ENCODE peak calls at places on chromosomes 1 and 21, in seven cellular contexts. One of them, this sample, is unnamed.

GRCh38 chr21:14121719-14122118 is 89.0 kb downstream of the LIPI start:
- DNase-seq in IMR-90: no peak
- DNase-seq in mesendoderm: no peak
- DNase-seq in mesenchymal stem cell: no peak
- DNase-seq in neuronal stem cell: no peak
- DNase-seq in H1: no peak
- DNase-seq in trophoblast cell: no peak
- DNase-seq in this sample: no peak

GRCh38 chr1:67404212-67404620 is 26.0 kb downstream of the SERBP1 start:
- DNase-seq in IMR-90: peak; percentile 46
- DNase-seq in mesendoderm: no peak
- DNase-seq in mesenchymal stem cell: peak; percentile 39
- DNase-seq in neuronal stem cell: no peak
- DNase-seq in H1: no peak
- DNase-seq in trophoblast cell: no peak
- DNase-seq in this sample: no peak

GRCh38 chr21:39007985-39008384 is 175.3 kb downstream of the PSMG1 start:
- DNase-seq in IMR-90: no peak
- DNase-seq in mesendoderm: no peak
- DNase-seq in mesenchymal stem cell: no peak
- DNase-seq in neuronal stem cell: no peak
- DNase-seq in H1: no peak
- DNase-seq in trophoblast cell: no peak
- DNase-seq in this sample: no peak

GRCh38 chr21:19321688-19322087 is 918.1 kb upstream of the TMPRSS15 start:
- DNase-seq in IMR-90: no peak
- DNase-seq in mesendoderm: peak; percentile 10
- DNase-seq in mesenchymal stem cell: no peak
- DNase-seq in neuronal stem cell: no peak
- DNase-seq in H1: no peak
- DNase-seq in trophoblast cell: no peak
- DNase-seq in this sample: no peak

GRCh38 chr1:22132517-22133235 is 10.2 kb downstream of the WNT4 start:
- DNase-seq in IMR-90: peak; percentile 71
- DNase-seq in mesendoderm: no peak
- DNase-seq in mesenchymal stem cell: no peak
- DNase-seq in neuronal stem cell: no peak
- DNase-seq in H1: no peak
- DNase-seq in trophoblast cell: no peak
- DNase-seq in this sample: no peak

GRCh38 chr1:178283409-178283808 is 189.5 kb downstream of the RASAL2 start:
- DNase-seq in IMR-90: peak; percentile 51
- DNase-seq in mesendoderm: peak; percentile 95
- DNase-seq in mesenchymal stem cell: peak; percentile 70
- DNase-seq in neuronal stem cell: no peak
- DNase-seq in H1: peak; percentile 61
- DNase-seq in trophoblast cell: no peak
- DNase-seq in this sample: peak; percentile 86

GRCh38 chr1:193960499-193960898 is 774.1 kb upstream of the B3GALT2 start:
- DNase-seq in IMR-90: no peak
- DNase-seq in mesendoderm: no peak
- DNase-seq in mesenchymal stem cell: no peak
- DNase-seq in neuronal stem cell: no peak
- DNase-seq in H1: no peak
- DNase-seq in trophoblast cell: no peak
- DNase-seq in this sample: no peak

GRCh38 chr1:63124666-63125191 is 197.6 kb upstream of the FOXD3 start:
- DNase-seq in IMR-90: peak; percentile 70
- DNase-seq in mesendoderm: peak; percentile 28
- DNase-seq in mesenchymal stem cell: peak; percentile 76
- DNase-seq in neuronal stem cell: no peak
- DNase-seq in H1: no peak
- DNase-seq in trophoblast cell: peak; percentile 10
- DNase-seq in this sample: no peak

GRCh38 chr1:70504821-70505193 is 93.7 kb downstream of the CTH start:
- DNase-seq in IMR-90: peak; percentile 18
- DNase-seq in mesendoderm: no peak
- DNase-seq in mesenchymal stem cell: peak; percentile 95
- DNase-seq in neuronal stem cell: no peak
- DNase-seq in H1: no peak
- DNase-seq in trophoblast cell: no peak
- DNase-seq in this sample: no peak

GRCh38 chr1:211739671-211740411 is 64.4 kb upstream of the NEK2 start:
- DNase-seq in IMR-90: no peak
- DNase-seq in mesendoderm: no peak
- DNase-seq in mesenchymal stem cell: no peak
- DNase-seq in neuronal stem cell: no peak
- DNase-seq in H1: no peak
- DNase-seq in trophoblast cell: no peak
- DNase-seq in this sample: no peak

GRCh38 chr1:222522105-222522915 is 25.6 kb downstream of the HHIPL2 start:
- DNase-seq in IMR-90: no peak
- DNase-seq in mesendoderm: no peak
- DNase-seq in mesenchymal stem cell: no peak
- DNase-seq in neuronal stem cell: no peak
- DNase-seq in H1: no peak
- DNase-seq in trophoblast cell: no peak
- DNase-seq in this sample: no peak

GRCh38 chr1:119929643-119930310 is 33.5 kb upstream of the ADAM30 start:
- DNase-seq in IMR-90: peak; percentile 8
- DNase-seq in mesendoderm: no peak
- DNase-seq in mesenchymal stem cell: no peak
- DNase-seq in neuronal stem cell: no peak
- DNase-seq in H1: no peak
- DNase-seq in trophoblast cell: no peak
- DNase-seq in this sample: no peak

GRCh38 chr1:153795325-153795837 is 20.2 kb downstream of the SLC27A3 start:
- DNase-seq in IMR-90: no peak
- DNase-seq in mesendoderm: no peak
- DNase-seq in mesenchymal stem cell: no peak
- DNase-seq in neuronal stem cell: no peak
- DNase-seq in H1: no peak
- DNase-seq in trophoblast cell: no peak
- DNase-seq in this sample: peak; percentile 32

GRCh38 chr21:43733529-43734071 is 14.7 kb downstream of the PDXK start:
- DNase-seq in IMR-90: peak; percentile 79
- DNase-seq in mesendoderm: no peak
- DNase-seq in mesenchymal stem cell: peak; percentile 16
- DNase-seq in neuronal stem cell: no peak
- DNase-seq in H1: no peak
- DNase-seq in trophoblast cell: peak; percentile 20
- DNase-seq in this sample: no peak

GRCh38 chr21:43733060-43733459 is 14.1 kb downstream of the PDXK start:
- DNase-seq in IMR-90: no peak
- DNase-seq in mesendoderm: no peak
- DNase-seq in mesenchymal stem cell: no peak
- DNase-seq in neuronal stem cell: no peak
- DNase-seq in H1: no peak
- DNase-seq in trophoblast cell: no peak
- DNase-seq in this sample: no peak

GRCh38 chr21:43734830-43735229 is 15.9 kb downstream of the PDXK start:
- DNase-seq in IMR-90: peak; percentile 67
- DNase-seq in mesendoderm: no peak
- DNase-seq in mesenchymal stem cell: peak; percentile 35
- DNase-seq in neuronal stem cell: no peak
- DNase-seq in H1: no peak
- DNase-seq in trophoblast cell: no peak
- DNase-seq in this sample: no peak

GRCh38 chr21:43735236-43736091 is 16.5 kb downstream of the PDXK start:
- DNase-seq in IMR-90: no peak
- DNase-seq in mesendoderm: no peak
- DNase-seq in mesenchymal stem cell: no peak
- DNase-seq in neuronal stem cell: no peak
- DNase-seq in H1: no peak
- DNase-seq in trophoblast cell: no peak
- DNase-seq in this sample: no peak

DNA sequence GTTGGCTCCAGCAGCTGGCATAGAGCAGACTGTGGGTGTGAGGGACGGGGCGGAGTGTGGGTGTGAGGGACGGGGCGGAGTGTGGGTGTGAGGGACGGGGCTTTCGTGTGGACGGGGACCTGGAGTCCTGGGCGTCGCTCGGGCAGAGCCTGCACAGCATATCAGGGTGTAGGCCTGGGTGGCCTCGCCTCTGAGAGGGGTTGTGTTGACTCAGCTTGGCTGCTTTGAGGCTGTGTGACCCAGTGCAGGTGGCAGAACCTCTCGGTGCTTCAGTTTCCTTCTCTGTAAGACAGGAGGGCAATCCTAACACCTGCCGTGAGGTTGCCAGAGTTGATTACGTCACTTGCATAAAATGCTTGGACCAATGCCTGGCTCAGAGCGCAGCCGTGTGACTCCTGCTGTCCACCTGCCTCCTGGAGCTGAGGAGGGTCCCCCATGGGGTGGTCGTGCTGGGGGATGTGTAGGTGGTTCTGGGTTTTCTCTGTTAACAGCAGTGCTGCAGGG is 15.3 kb downstream of the PDXK start:
- DNase-seq in IMR-90: no peak
- DNase-seq in mesendoderm: no peak
- DNase-seq in mesenchymal stem cell: no peak
- DNase-seq in neuronal stem cell: no peak
- DNase-seq in H1: no peak
- DNase-seq in trophoblast cell: peak; percentile 32
- DNase-seq in this sample: no peak
- H2AK5ac ChIP-seq in IMR-90: peak overlapping the region; percentile 4
- H2AK5ac ChIP-seq in mesendoderm: no peak overlapping the region
- H2AK5ac ChIP-seq in mesenchymal stem cell: peak overlapping the region; percentile 69
- H2AK5ac ChIP-seq in neuronal stem cell: no peak overlapping the region
- H2AK5ac ChIP-seq in H1: no peak overlapping the region
- H2AK5ac ChIP-seq in trophoblast cell: no peak overlapping the region
- H2AK5ac ChIP-seq in this sample: no peak overlapping the region

GRCh38 chr1:51693420-51694144 is 76.7 kb downstream of the OSBPL9 start:
- DNase-seq in IMR-90: peak; percentile 55
- DNase-seq in mesendoderm: no peak
- DNase-seq in mesenchymal stem cell: no peak
- DNase-seq in neuronal stem cell: no peak
- DNase-seq in H1: no peak
- DNase-seq in trophoblast cell: peak; percentile 75
- DNase-seq in this sample: no peak

GRCh38 chr1:51691920-51692319 is 75.0 kb downstream of the OSBPL9 start:
- DNase-seq in IMR-90: no peak
- DNase-seq in mesendoderm: no peak
- DNase-seq in mesenchymal stem cell: no peak
- DNase-seq in neuronal stem cell: no peak
- DNase-seq in H1: no peak
- DNase-seq in trophoblast cell: no peak
- DNase-seq in this sample: no peak

GRCh38 chr1:51699376-51699775 is 82.5 kb downstream of the OSBPL9 start:
- DNase-seq in IMR-90: no peak
- DNase-seq in mesendoderm: no peak
- DNase-seq in mesenchymal stem cell: no peak
- DNase-seq in neuronal stem cell: no peak
- DNase-seq in H1: no peak
- DNase-seq in trophoblast cell: no peak
- DNase-seq in this sample: no peak

DNA sequence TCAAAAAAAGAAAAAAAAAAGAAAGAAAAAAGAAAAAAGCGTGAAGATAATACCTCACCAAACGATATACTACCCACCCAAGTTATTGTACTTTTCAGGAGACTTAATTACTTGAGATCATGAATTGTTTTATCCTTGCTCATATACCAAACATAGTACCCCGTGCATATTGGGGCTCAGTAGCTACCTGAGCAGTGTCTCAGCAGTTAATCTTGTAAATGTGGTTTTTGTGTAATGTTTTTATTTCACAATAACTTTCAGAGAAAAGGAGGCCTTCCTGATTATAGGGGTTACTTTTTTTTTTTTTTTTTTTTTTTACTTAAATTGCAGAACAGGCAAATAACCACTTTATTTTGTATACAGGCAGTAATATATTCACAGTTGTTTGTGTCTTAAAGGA is 80.3 kb downstream of the OSBPL9 start:
- DNase-seq in IMR-90: no peak
- DNase-seq in mesendoderm: no peak
- DNase-seq in mesenchymal stem cell: no peak
- DNase-seq in neuronal stem cell: no peak
- DNase-seq in H1: no peak
- DNase-seq in trophoblast cell: no peak
- DNase-seq in this sample: no peak
- H3K23ac ChIP-seq in IMR-90: no peak overlapping the region
- H3K23ac ChIP-seq in mesendoderm: no peak overlapping the region
- H3K23ac ChIP-seq in mesenchymal stem cell: no peak overlapping the region
- H3K23ac ChIP-seq in neuronal stem cell: no peak overlapping the region
- H3K23ac ChIP-seq in H1: no peak overlapping the region
- H3K23ac ChIP-seq in trophoblast cell: no peak overlapping the region
- H3K23ac ChIP-seq in this sample: no peak overlapping the region

DNA sequence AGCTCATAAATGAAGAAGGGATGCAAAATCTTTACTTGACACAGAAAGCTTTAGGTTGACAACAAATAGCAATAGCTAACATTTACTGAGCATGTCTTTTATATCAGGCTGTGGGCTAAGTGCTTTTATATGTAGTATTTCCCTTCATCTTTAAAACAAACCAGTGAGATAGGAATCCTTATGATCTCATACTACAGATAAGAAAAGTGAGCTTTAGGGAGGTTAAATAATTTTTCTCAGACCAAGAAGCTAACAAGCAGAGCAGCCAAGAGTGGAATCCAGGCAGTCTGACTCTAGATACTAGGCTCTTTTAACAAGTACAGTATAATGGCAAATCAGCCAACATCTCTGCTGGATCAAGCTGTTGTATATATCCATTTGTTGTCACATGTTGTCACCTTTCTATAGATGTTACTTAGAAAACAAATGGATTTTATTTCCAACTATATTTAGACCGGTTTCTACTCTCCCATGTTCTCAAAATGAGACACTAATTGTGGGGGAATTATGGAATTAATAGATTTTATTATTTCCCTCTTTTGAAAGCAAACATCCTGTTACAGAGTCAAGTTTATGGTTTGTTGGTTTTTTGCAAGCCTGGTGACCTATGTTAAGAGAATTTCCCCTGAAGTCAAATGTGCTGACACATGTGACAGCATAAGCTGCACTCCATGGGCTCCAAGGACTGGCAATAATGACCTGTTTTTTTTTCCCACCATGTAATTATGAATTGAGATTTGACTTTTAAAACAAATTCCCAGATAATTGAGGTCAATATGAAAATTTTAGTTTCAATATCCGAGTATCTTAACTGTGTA is 242.7 kb upstream of the SGIP1 start:
- DNase-seq in IMR-90: peak; percentile 55
- DNase-seq in mesendoderm: no peak
- DNase-seq in mesenchymal stem cell: no peak
- DNase-seq in neuronal stem cell: no peak
- DNase-seq in H1: no peak
- DNase-seq in trophoblast cell: peak; percentile 36
- DNase-seq in this sample: no peak
- H2AK5ac ChIP-seq in IMR-90: no peak overlapping the region
- H2AK5ac ChIP-seq in mesendoderm: no peak overlapping the region
- H2AK5ac ChIP-seq in mesenchymal stem cell: no peak overlapping the region
- H2AK5ac ChIP-seq in neuronal stem cell: no peak overlapping the region
- H2AK5ac ChIP-seq in H1: no peak overlapping the region
- H2AK5ac ChIP-seq in trophoblast cell: no peak overlapping the region
- H2AK5ac ChIP-seq in this sample: no peak overlapping the region

DNA sequence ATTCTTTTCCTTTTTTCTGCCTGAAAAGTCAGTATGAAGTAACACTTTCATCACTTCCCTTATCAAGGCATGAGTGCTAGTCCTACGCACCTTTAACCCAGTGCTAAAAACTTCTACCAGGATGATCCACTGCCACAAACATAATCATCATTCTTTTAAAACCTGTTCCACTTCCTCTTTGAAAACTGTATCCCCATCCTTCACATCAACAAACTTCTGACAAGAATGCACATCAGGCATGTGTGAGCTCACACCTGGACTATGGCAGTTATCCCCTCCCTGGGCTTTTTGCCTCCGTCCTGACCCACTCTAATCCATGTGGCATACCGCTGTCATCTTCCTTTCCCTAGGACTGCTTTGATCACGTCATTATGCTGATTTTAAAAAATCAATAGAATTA is 70.2 kb downstream of the ESRRG start:
- DNase-seq in IMR-90: no peak
- DNase-seq in mesendoderm: peak; percentile 13
- DNase-seq in mesenchymal stem cell: no peak
- DNase-seq in neuronal stem cell: no peak
- DNase-seq in H1: no peak
- DNase-seq in trophoblast cell: peak; percentile 94
- DNase-seq in this sample: no peak
- H3K23ac ChIP-seq in IMR-90: no peak overlapping the region
- H3K23ac ChIP-seq in mesendoderm: no peak overlapping the region
- H3K23ac ChIP-seq in mesenchymal stem cell: no peak overlapping the region
- H3K23ac ChIP-seq in neuronal stem cell: no peak overlapping the region
- H3K23ac ChIP-seq in H1: no peak overlapping the region
- H3K23ac ChIP-seq in trophoblast cell: no peak overlapping the region
- H3K23ac ChIP-seq in this sample: no peak overlapping the region

This sample was measured in H9.